ENCODE peak calls at places on chromosomes 4 and X, in nine cellular contexts. C is stimulated activated CD4-positive, alpha-beta T cell treated with anti-CD3 and anti-CD28 coated beads, Interleukin-4, amount 100 ng/mL, for 1 hour; X is NCI-H524; J is AG04449; P is activated gamma-delta T cell treated with anti-CD3 and anti-CD28 coated beads, Interleukin-2, amount 50 U/mL, for 16 hours; V is endothelial cell; R is bronchial epithelial cell; T is amniotic stem cell; N is hippocampal formation. Z is an unnamed sample.

GRCh38 chrX:39613508-39613921 is 484.2 kb downstream of the BCOR start:
- DNase-seq in C (peak), X (peak), J (no peak), P (no peak), V (peak), R (no peak), T (no peak), N (no peak), Z (no peak)

GRCh38 chr4:137519406-137519805 is 12.9 kb downstream of the PCDH18 start:
- DNase-seq in C (no peak), X (no peak), J (no peak), P (no peak), V (no peak), R (peak), T (peak), N (no peak), Z (no peak)

GRCh38 chr4:85555210-85555609 is 80.3 kb downstream of the ARHGAP24 start:
- DNase-seq in C (no peak), X (no peak), J (no peak), P (no peak), V (no peak), R (peak), T (no peak), N (no peak), Z (no peak)

GRCh38 chr4:29708473-29708872 is 1011.7 kb upstream of the PCDH7 start:
- DNase-seq in C (no peak), X (no peak), J (no peak), P (no peak), V (no peak), R (peak), T (peak), N (no peak), Z (no peak)

GRCh38 chr4:132269303-132269990 is 879.6 kb upstream of the PCDH10 start:
- DNase-seq in C (no peak), X (no peak), J (no peak), P (no peak), V (no peak), R (no peak), T (no peak), N (no peak), Z (no peak)

GRCh38 chr4:15882675-15883086 is 55.9 kb downstream of the FGFBP1 start:
- DNase-seq in C (peak), X (peak), J (peak), P (peak), V (peak), R (peak), T (peak), N (peak), Z (peak)

GRCh38 chrX:110156167-110156754 is 153.3 kb downstream of the TMEM164 start:
- DNase-seq in C (no peak), X (no peak), J (no peak), P (no peak), V (no peak), R (no peak), T (no peak), N (no peak), Z (no peak)

GRCh38 chr4:78951862-78952472 is 12.7 kb upstream of the PAQR3 start:
- DNase-seq in C (no peak), X (no peak), J (no peak), P (peak), V (peak), R (peak), T (peak), N (peak), Z (no peak)

GRCh38 chrX:115589419-115589818 is 28.4 kb downstream of the PLS3 start:
- DNase-seq in C (no peak), X (no peak), J (no peak), P (no peak), V (no peak), R (peak), T (no peak), N (no peak), Z (no peak)

GRCh38 chr4:103400405-103400804 is 202.3 kb upstream of the CENPE start:
- DNase-seq in C (no peak), X (no peak), J (no peak), P (no peak), V (no peak), R (peak), T (no peak), N (no peak), Z (no peak)

GRCh38 chr4:74934016-74934821 is 1.3 kb downstream of the PARM1 start:
- DNase-seq in C (no peak), X (no peak), J (no peak), P (no peak), V (peak), R (peak), T (no peak), N (peak), Z (peak)